ENCODE peak calls at places on chromosomes 16 and 17, in four cellular contexts. K is WTC11, E is K562, R is GM12878. O is an unnamed sample.

GRCh38 chr16:23148166-23148512 is 1.1 kb downstream of the USP31 start:
- DNase-seq in K (no peak), E (no peak), R (no peak), O (no peak)

GRCh38 chr16:66275795-66276428 is 90.6 kb upstream of the CDH5 start:
- DNase-seq in K (peak; percentile 69), E (peak; percentile 34), R (no peak), O (peak; percentile 61)

GRCh38 chr17:59839646-59840328 is 53.0 kb downstream of the TUBD1 start:
- DNase-seq in K (no peak), E (peak; percentile 38), R (no peak), O (no peak)

GRCh38 chr17:2421315-2422147 is 20.7 kb upstream of the MNT start:
- DNase-seq in K (peak; percentile 41), E (no peak), R (no peak), O (no peak)

GRCh38 chr16:85479972-85480726 is 133.0 kb upstream of the GSE1 start:
- DNase-seq in K (peak; percentile 64), E (no peak), R (no peak), O (no peak)

GRCh38 chr16:84039696-84040095 is 2.9 kb downstream of the SLC38A8 start:
- DNase-seq in K (no peak), E (no peak), R (no peak), O (no peak)

GRCh38 chr16:67114793-67115192 is 5.1 kb downstream of the PHAF1 start:
- DNase-seq in K (no peak), E (no peak), R (no peak), O (no peak)

GRCh38 chr17:14471052-14471451 is 170.2 kb downstream of the HS3ST3B1 start:
- DNase-seq in K (no peak), E (no peak), R (no peak), O (peak; percentile 89)

GRCh38 chr16:85625053-85625452 is 11.9 kb downstream of the GSE1 start:
- DNase-seq in K (no peak), E (no peak), R (no peak), O (no peak)

GRCh38 chr17:50100921-50101345 is 5.8 kb downstream of the PDK2 start:
- DNase-seq in K (no peak), E (no peak), R (no peak), O (no peak)

GRCh38 chr16:83200005-83200779 is 573.4 kb downstream of the CDH13 start:
- DNase-seq in K (peak; percentile 20), E (peak; percentile 6), R (no peak), O (no peak)

GRCh38 chr17:30559656-30560055 is 82.4 kb downstream of the GOSR1 start:
- DNase-seq in K (no peak), E (no peak), R (no peak), O (no peak)

GRCh38 chr17:45316271-45317112 is at the start of gene MAP3K14:
- DNase-seq in K (peak; percentile 69), E (peak; percentile 76), R (no peak), O (peak; percentile 68)

GRCh38 chr17:3828151-3828851 is 17.7 kb downstream of the NCBP3 start:
- DNase-seq in K (no peak), E (no peak), R (no peak), O (no peak)

GRCh38 chr16:7351572-7351971 is 18.9 kb downstream of the RBFOX1 start:
- DNase-seq in K (no peak), E (no peak), R (no peak), O (no peak)

GRCh38 chr17:75591722-75592302 is 4.2 kb downstream of the MYO15B start:
- DNase-seq in K (no peak), E (no peak), R (no peak), O (peak; percentile 32)

GRCh38 chr17:55549140-55549539 is 37.9 kb upstream of the SMIM36 start:
- DNase-seq in K (no peak), E (peak; percentile 60), R (no peak), O (peak; percentile 33)

GRCh38 chr17:67055811-67056745 is 11.7 kb downstream of the CACNG1 start:
- DNase-seq in K (no peak), E (no peak), R (no peak), O (no peak)

GRCh38 chr16:73713817-73714495 is 582.7 kb upstream of the PSMD7 start:
- DNase-seq in K (peak; percentile 69), E (peak; percentile 51), R (no peak), O (peak; percentile 42)

GRCh38 chr17:69523252-69523861 is 108.9 kb downstream of the MAP2K6 start:
- DNase-seq in K (no peak), E (peak; percentile 24), R (peak; percentile 55), O (peak; percentile 58)

GRCh38 chr16:85536073-85536410 is 77.1 kb upstream of the GSE1 start:
- DNase-seq in K (no peak), E (peak; percentile 78), R (no peak), O (no peak)

GRCh38 chr17:8091033-8091687 is 3.6 kb upstream of the ALOX12B start:
- DNase-seq in K (no peak), E (no peak), R (peak; percentile 61), O (no peak)

GRCh38 chr17:79765708-79766107 is 12.2 kb upstream of the CBX2 start:
- DNase-seq in K (no peak), E (no peak), R (no peak), O (no peak)

GRCh38 chr17:78128616-78129384 is at the start of gene TMC6:
- DNase-seq in K (peak; percentile 82), E (peak; percentile 99), R (no peak), O (peak; percentile 87)

GRCh38 chr16:31082368-31083045 is 6.2 kb downstream of the PRSS53 start:
- DNase-seq in K (no peak), E (no peak), R (no peak), O (no peak)

GRCh38 chr17:40191237-40192208 is 14.3 kb downstream of the RAPGEFL1 start:
- DNase-seq in K (peak; percentile 84), E (peak; percentile 86), R (peak; percentile 30), O (peak; percentile 71)

GRCh38 chr16:23699100-23699499 is 13.9 kb downstream of the ERN2 start:
- DNase-seq in K (no peak), E (no peak), R (no peak), O (no peak)

GRCh38 chr17:36697907-36698526 is 96.6 kb downstream of the MRM1 start:
- DNase-seq in K (peak; percentile 37), E (no peak), R (no peak), O (no peak)

GRCh38 chr17:11898526-11899235 is 98.6 kb downstream of the ZNF18 start:
- DNase-seq in K (no peak), E (no peak), R (no peak), O (no peak)

GRCh38 chr17:58813712-58814111 is 58.1 kb downstream of the PPM1E start:
- DNase-seq in K (no peak), E (no peak), R (no peak), O (no peak)

GRCh38 chr16:75038036-75038959 is 39.5 kb downstream of the ZNRF1 start:
- DNase-seq in K (no peak), E (peak; percentile 51), R (no peak), O (no peak)
- TF ChIP-seq CBFB in K (no peak), E (no peak), R (no peak), O (no peak)

GRCh38 chr16:27353853-27354252 is 40.1 kb downstream of the IL4R start:
- DNase-seq in K (no peak), E (peak; percentile 13), R (no peak), O (no peak)
- TF ChIP-seq CREM in K (no peak), E (no peak), R (no peak), O (no peak)

GRCh38 chr17:81396278-81396721 is 1.0 kb downstream of the BAHCC1 start:
- DNase-seq in K (no peak), E (no peak), R (no peak), O (no peak)

GRCh38 chr17:81394377-81394747 is 895 bp upstream of the BAHCC1 start:
- DNase-seq in K (no peak), E (no peak), R (no peak), O (no peak)

GRCh38 chr17:81395600-81396277 is 482 bp downstream of the BAHCC1 start:
- DNase-seq in K (no peak), E (no peak), R (no peak), O (no peak)

GRCh38 chr17:81393684-81394376 is 1.4 kb upstream of the BAHCC1 start:
- DNase-seq in K (peak; percentile 100), E (peak; percentile 100), R (peak; percentile 40), O (peak; percentile 100)

DNA sequence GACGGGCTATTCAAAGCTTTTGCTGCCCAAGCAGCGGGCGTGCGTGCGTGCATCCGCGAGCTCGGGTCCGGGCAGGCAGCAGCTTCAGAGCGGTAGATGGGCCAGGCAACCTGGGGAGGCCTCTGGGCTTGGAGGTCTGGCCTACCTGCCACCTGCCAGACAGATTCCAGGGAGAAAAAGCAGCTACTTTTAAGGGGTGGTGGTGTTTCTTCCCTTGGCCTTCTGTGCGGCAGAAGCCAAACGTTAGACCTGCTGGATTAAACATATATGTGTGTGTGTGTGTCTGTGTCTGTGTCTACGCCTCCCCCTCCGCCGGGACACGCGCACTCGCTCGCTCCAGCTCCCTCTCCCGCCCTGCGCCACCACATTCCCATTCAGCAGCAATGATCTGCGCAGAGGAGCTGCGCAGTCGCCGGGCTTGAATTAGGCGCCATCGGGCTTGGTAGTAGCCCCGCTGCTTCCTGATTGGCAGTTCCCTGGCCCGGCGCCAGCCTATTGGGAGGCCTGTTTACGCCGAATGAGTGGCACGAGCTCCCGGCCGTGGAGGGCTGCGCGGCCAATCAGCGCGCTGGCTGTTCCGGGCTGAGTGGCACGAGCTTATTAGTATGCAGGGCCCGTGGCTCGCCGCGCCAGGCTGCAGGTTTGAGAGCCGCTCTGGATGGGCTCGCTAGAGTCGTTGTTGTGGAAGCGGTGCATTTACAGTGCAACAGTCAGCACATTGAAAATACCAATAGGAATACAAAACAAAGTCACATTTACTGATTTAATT is at the start of gene BAHCC1:
- DNase-seq in K (peak; percentile 100), E (peak; percentile 99), R (no peak), O (peak; percentile 99)
- TF ChIP-seq CBFB in K (no peak), E (no peak), R (no peak), O (peak; percentile 7)

GRCh38 chr17:34665150-34665802 is 85.9 kb downstream of the TMEM132E start:
- DNase-seq in K (peak; percentile 31), E (no peak), R (no peak), O (no peak)
- TF ChIP-seq CREM in K (no peak), E (no peak), R (no peak), O (no peak)

GRCh38 chr17:41777579-41778188 is 8.8 kb downstream of the JUP start:
- DNase-seq in K (no peak), E (no peak), R (no peak), O (peak; percentile 77)
- TF ChIP-seq CBFB in K (no peak), E (no peak), R (no peak), O (peak; percentile 57)

DNA sequence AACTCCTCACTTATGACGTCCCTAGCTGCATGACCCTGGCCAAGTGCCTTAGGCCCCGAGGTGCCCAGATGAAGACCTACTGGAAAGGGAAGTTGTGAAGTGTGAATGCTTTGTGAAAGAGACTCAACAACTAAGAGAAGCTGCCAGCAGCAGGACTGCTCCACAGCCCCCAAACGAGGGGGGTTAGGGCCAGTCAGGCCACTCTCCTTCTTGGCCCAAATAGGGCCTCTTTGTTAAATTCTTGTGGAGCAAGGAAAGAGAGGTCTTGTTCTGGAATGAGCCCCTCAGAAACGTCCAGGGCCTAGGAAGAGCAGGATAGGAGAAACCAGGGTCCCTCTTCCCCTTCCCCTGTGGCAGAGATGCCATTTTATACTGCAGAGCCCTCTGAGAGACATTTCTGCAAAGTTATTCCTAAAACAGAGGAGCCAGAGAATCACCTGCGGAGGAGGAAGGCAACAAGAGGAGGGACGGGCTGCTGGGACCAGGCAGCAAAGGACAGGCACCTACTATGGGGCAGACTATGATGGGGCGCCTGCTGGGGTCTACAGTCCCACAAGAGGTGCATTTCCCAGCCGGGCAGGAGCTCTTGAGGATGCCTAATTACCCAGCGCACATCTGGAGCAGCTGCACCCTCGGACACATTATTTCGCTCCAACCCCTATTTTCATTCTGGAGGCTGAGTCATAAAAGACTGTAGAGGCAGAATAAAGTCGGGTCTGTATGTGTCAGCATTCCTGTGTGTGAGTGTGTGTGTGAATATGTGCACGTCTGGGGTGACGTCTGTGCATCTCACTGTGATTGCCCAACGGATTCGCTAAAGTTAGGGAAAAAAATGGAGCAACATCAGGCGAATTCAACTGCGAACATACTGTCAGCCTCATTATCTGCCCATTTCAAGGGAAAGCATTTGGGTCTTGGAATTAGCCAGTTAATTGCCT is 11.4 kb upstream of the HOXB9 start:
- DNase-seq in K (no peak), E (no peak), R (no peak), O (no peak)
- TF ChIP-seq CREM in K (no peak), E (no peak), R (no peak), O (no peak)

O was measured in HepG2.